ENCODE peak calls at places on chromosomes 3 and 15, in four cellular contexts. One of them, this sample, is unnamed.

GRCh38 chr15:81813215-81813614 is 232.6 kb downstream of the MEX3B start:
- DNase-seq in iPS DF 6.9: peak
- DNase-seq in GM23338: peak
- DNase-seq in cardiac septum: no peak
- DNase-seq in this sample: no peak

GRCh38 chr3:89067736-89068135 is 39.7 kb upstream of the EPHA3 start:
- DNase-seq in iPS DF 6.9: no peak
- DNase-seq in GM23338: no peak
- DNase-seq in cardiac septum: no peak
- DNase-seq in this sample: no peak

GRCh38 chr3:169090559-169090958 is 573.0 kb downstream of the MECOM start:
- DNase-seq in iPS DF 6.9: no peak
- DNase-seq in GM23338: no peak
- DNase-seq in cardiac septum: no peak
- DNase-seq in this sample: no peak

GRCh38 chr15:85142324-85142723 is 160.7 kb downstream of the PDE8A start:
- DNase-seq in iPS DF 6.9: no peak
- DNase-seq in GM23338: no peak
- DNase-seq in cardiac septum: no peak
- DNase-seq in this sample: no peak

GRCh38 chr3:184325715-184326114 is 11.3 kb downstream of the EIF4G1 start:
- DNase-seq in iPS DF 6.9: no peak
- DNase-seq in GM23338: no peak
- DNase-seq in cardiac septum: no peak
- DNase-seq in this sample: no peak

GRCh38 chr15:35019401-35020327 is 31.6 kb upstream of the ZNF770 start:
- DNase-seq in iPS DF 6.9: no peak
- DNase-seq in GM23338: peak
- DNase-seq in cardiac septum: no peak
- DNase-seq in this sample: no peak

GRCh38 chr15:64985382-64986033 is 4.2 kb downstream of the SPG21 start:
- DNase-seq in iPS DF 6.9: no peak
- DNase-seq in GM23338: no peak
- DNase-seq in cardiac septum: no peak
- DNase-seq in this sample: no peak

GRCh38 chr15:98870788-98871187 is 136.8 kb downstream of the PGPEP1L start:
- DNase-seq in iPS DF 6.9: no peak
- DNase-seq in GM23338: no peak
- DNase-seq in cardiac septum: no peak
- DNase-seq in this sample: no peak

GRCh38 chr15:37079726-37080125 is 20.6 kb downstream of the MEIS2 start:
- DNase-seq in iPS DF 6.9: no peak
- DNase-seq in GM23338: no peak
- DNase-seq in cardiac septum: no peak
- DNase-seq in this sample: no peak

GRCh38 chr15:48096813-48097212 is 24.0 kb upstream of the SLC24A5 start:
- DNase-seq in iPS DF 6.9: no peak
- DNase-seq in GM23338: no peak
- DNase-seq in cardiac septum: no peak
- DNase-seq in this sample: no peak

GRCh38 chr15:59039225-59039624 is 51.8 kb downstream of the RNF111 start:
- DNase-seq in iPS DF 6.9: no peak
- DNase-seq in GM23338: no peak
- DNase-seq in cardiac septum: no peak
- DNase-seq in this sample: no peak

GRCh38 chr15:88018865-88019626 is 237.5 kb downstream of the NTRK3 start:
- DNase-seq in iPS DF 6.9: no peak
- DNase-seq in GM23338: no peak
- DNase-seq in cardiac septum: no peak
- DNase-seq in this sample: no peak

GRCh38 chr15:70047386-70048195 is 50.1 kb downstream of the TLE3 start:
- DNase-seq in iPS DF 6.9: no peak
- DNase-seq in GM23338: no peak
- DNase-seq in cardiac septum: peak
- DNase-seq in this sample: no peak

GRCh38 chr15:73626072-73626471 is 7.1 kb downstream of the NPTN start:
- DNase-seq in iPS DF 6.9: no peak
- DNase-seq in GM23338: no peak
- DNase-seq in cardiac septum: no peak
- DNase-seq in this sample: no peak

GRCh38 chr3:99484871-99485270 is 153.5 kb upstream of the COL8A1 start:
- DNase-seq in iPS DF 6.9: no peak
- DNase-seq in GM23338: no peak
- DNase-seq in cardiac septum: no peak
- DNase-seq in this sample: no peak

GRCh38 chr3:124654470-124654845 is 75.8 kb upstream of the UMPS start:
- DNase-seq in iPS DF 6.9: no peak
- DNase-seq in GM23338: no peak
- DNase-seq in cardiac septum: no peak
- DNase-seq in this sample: no peak

GRCh38 chr15:50996641-50997040 is 88.2 kb downstream of the AP4E1 start:
- DNase-seq in iPS DF 6.9: no peak
- DNase-seq in GM23338: no peak
- DNase-seq in cardiac septum: no peak
- DNase-seq in this sample: no peak

GRCh38 chr15:70762469-70763119 is 764 bp downstream of the UACA start:
- DNase-seq in iPS DF 6.9: no peak
- DNase-seq in GM23338: peak
- DNase-seq in cardiac septum: no peak
- DNase-seq in this sample: peak

GRCh38 chr15:96324192-96324895 is 6.2 kb upstream of the NR2F2 start:
- DNase-seq in iPS DF 6.9: no peak
- DNase-seq in GM23338: no peak
- DNase-seq in cardiac septum: no peak
- DNase-seq in this sample: no peak

GRCh38 chr3:107962946-107963345 is 127.9 kb downstream of the CD47 start:
- DNase-seq in iPS DF 6.9: no peak
- DNase-seq in GM23338: no peak
- DNase-seq in cardiac septum: no peak
- DNase-seq in this sample: no peak

GRCh38 chr3:62632510-62633294 is 242.5 kb downstream of the CADPS start:
- DNase-seq in iPS DF 6.9: no peak
- DNase-seq in GM23338: peak
- DNase-seq in cardiac septum: no peak
- DNase-seq in this sample: no peak

GRCh38 chr3:140341213-140341612 is 336.7 kb upstream of the TRIM42 start:
- DNase-seq in iPS DF 6.9: no peak
- DNase-seq in GM23338: no peak
- DNase-seq in cardiac septum: no peak
- DNase-seq in this sample: no peak

GRCh38 chr15:31306426-31307269 is 20.0 kb upstream of the KLF13 start:
- DNase-seq in iPS DF 6.9: peak
- DNase-seq in GM23338: peak
- DNase-seq in cardiac septum: peak
- DNase-seq in this sample: no peak

GRCh38 chr3:141147657-141148056 is 84.0 kb upstream of the PXYLP1 start:
- DNase-seq in iPS DF 6.9: no peak
- DNase-seq in GM23338: peak
- DNase-seq in cardiac septum: no peak
- DNase-seq in this sample: no peak

GRCh38 chr3:43921056-43921455 is 230.3 kb downstream of the ABHD5 start:
- DNase-seq in iPS DF 6.9: no peak
- DNase-seq in GM23338: peak
- DNase-seq in cardiac septum: no peak
- DNase-seq in this sample: no peak

GRCh38 chr3:133935843-133936825 is 40.5 kb upstream of the RAB6B start:
- DNase-seq in iPS DF 6.9: no peak
- DNase-seq in GM23338: no peak
- DNase-seq in cardiac septum: peak
- DNase-seq in this sample: peak

GRCh38 chr15:79027532-79028410 is 62.8 kb downstream of the RASGRF1 start:
- DNase-seq in iPS DF 6.9: no peak
- DNase-seq in GM23338: no peak
- DNase-seq in cardiac septum: no peak
- DNase-seq in this sample: no peak

GRCh38 chr15:59862191-59863155 is 141.6 kb upstream of the FOXB1 start:
- DNase-seq in iPS DF 6.9: no peak
- DNase-seq in GM23338: no peak
- DNase-seq in cardiac septum: no peak
- DNase-seq in this sample: no peak

GRCh38 chr3:38283810-38284775 is 2.0 kb downstream of the SLC22A14 start:
- DNase-seq in iPS DF 6.9: no peak
- DNase-seq in GM23338: no peak
- DNase-seq in cardiac septum: no peak
- DNase-seq in this sample: no peak

GRCh38 chr15:85581495-85581894 is 201.1 kb downstream of the AKAP13 start:
- DNase-seq in iPS DF 6.9: no peak
- DNase-seq in GM23338: no peak
- DNase-seq in cardiac septum: no peak
- DNase-seq in this sample: no peak

GRCh38 chr3:197878427-197878826 is 71.6 kb upstream of the RPL35A start:
- DNase-seq in iPS DF 6.9: no peak
- DNase-seq in GM23338: no peak
- DNase-seq in cardiac septum: no peak
- DNase-seq in this sample: no peak

GRCh38 chr3:75294124-75294523 is 370.0 kb upstream of the FRG2C start:
- DNase-seq in iPS DF 6.9: peak
- DNase-seq in GM23338: peak
- DNase-seq in cardiac septum: no peak
- DNase-seq in this sample: no peak

GRCh38 chr3:101825904-101826445 is 23.3 kb upstream of the NFKBIZ start:
- DNase-seq in iPS DF 6.9: no peak
- DNase-seq in GM23338: no peak
- DNase-seq in cardiac septum: no peak
- DNase-seq in this sample: no peak

GRCh38 chr15:38864827-38865604 is 300.4 kb upstream of the RASGRP1 start:
- DNase-seq in iPS DF 6.9: no peak
- DNase-seq in GM23338: no peak
- DNase-seq in cardiac septum: no peak
- DNase-seq in this sample: no peak

GRCh38 chr3:48013288-48013980 is 2.8 kb downstream of the MAP4 start:
- DNase-seq in iPS DF 6.9: no peak
- DNase-seq in GM23338: no peak
- DNase-seq in cardiac septum: no peak
- DNase-seq in this sample: no peak

GRCh38 chr3:146187334-146187950 is 26.5 kb upstream of the PLOD2 start:
- DNase-seq in iPS DF 6.9: no peak
- DNase-seq in GM23338: peak
- DNase-seq in cardiac septum: no peak
- DNase-seq in this sample: no peak

GRCh38 chr3:59185586-59186381 is 136.0 kb upstream of the CFAP20DC start:
- DNase-seq in iPS DF 6.9: no peak
- DNase-seq in GM23338: peak
- DNase-seq in cardiac septum: no peak
- DNase-seq in this sample: no peak

GRCh38 chr15:97745481-97746071 is 214.9 kb upstream of the ARRDC4 start:
- DNase-seq in iPS DF 6.9: peak
- DNase-seq in GM23338: peak
- DNase-seq in cardiac septum: no peak
- DNase-seq in this sample: no peak

This sample was measured in chondrocyte.